ENCODE peak calls at places on chromosomes 16 and 17, in eight cellular contexts. O, V, Q, D, P, N, X and R are unnamed samples.

GRCh38 chr16:85978291-85978775 is 79.4 kb downstream of the IRF8 start:
- DNase-seq in X (peak), P (no peak), Q (no peak), N (no peak), O (no peak), D (no peak), V (no peak), R (no peak)

GRCh38 chr16:86252596-86252995 is 257.7 kb upstream of the FOXF1 start:
- DNase-seq in X (no peak), O (no peak), D (no peak), N (no peak), Q (no peak), V (no peak), P (no peak), R (no peak)

GRCh38 chr17:35051579-35052239 is 11.8 kb downstream of the RFFL start:
- DNase-seq in N (no peak), P (no peak), Q (no peak), O (no peak), X (no peak), V (no peak), D (no peak), R (no peak)

GRCh38 chr17:32341857-32342602 is at the start of gene C17orf75:
- DNase-seq in P (peak), Q (peak), X (peak), D (peak), V (peak), O (peak), N (peak), R (peak)

GRCh38 chr16:35596467-35596866 is 2137.1 kb downstream of the TP53TG3F start:
- DNase-seq in D (no peak), O (no peak), X (no peak), V (no peak), N (no peak), Q (no peak), P (no peak), R (no peak)

GRCh38 chr16:79402356-79402755 is 198.2 kb downstream of the MAF start:
- DNase-seq in N (no peak), O (no peak), Q (no peak), P (no peak), D (no peak), X (peak), V (no peak), R (no peak)

GRCh38 chr17:82795615-82796014 is 43.8 kb downstream of the TBCD start:
- DNase-seq in V (no peak), N (no peak), X (peak), Q (peak), D (no peak), P (no peak), O (no peak), R (no peak)

GRCh38 chr17:61897548-61898180 is 30.1 kb downstream of the INTS2 start:
- DNase-seq in Q (no peak), O (no peak), V (no peak), D (no peak), X (no peak), P (no peak), N (no peak), R (no peak)

GRCh38 chr17:4566785-4567184 is 6.4 kb upstream of the GGT6 start:
- DNase-seq in X (no peak), O (no peak), D (peak), V (no peak), Q (peak), P (peak), N (peak), R (peak)

GRCh38 chr17:7748098-7748775 is 30.7 kb downstream of the DNAH2 start:
- DNase-seq in Q (no peak), D (no peak), X (no peak), N (no peak), O (no peak), V (no peak), P (peak), R (no peak)

GRCh38 chr16:10607157-10607556 is 26.8 kb upstream of the EMP2 start:
- DNase-seq in D (no peak), V (no peak), N (no peak), X (no peak), O (no peak), Q (no peak), P (no peak), R (no peak)

GRCh38 chr17:75693500-75694481 is 26.7 kb downstream of the SAP30BP start:
- DNase-seq in V (peak), Q (peak), O (no peak), X (peak), P (no peak), D (no peak), N (peak), R (no peak)

GRCh38 chr16:74431516-74431915 is 10.2 kb upstream of the CLEC18B start:
- DNase-seq in Q (no peak), P (no peak), D (no peak), N (no peak), X (no peak), O (no peak), V (no peak), R (no peak)

GRCh38 chr16:14307059-14307531 is 236.0 kb downstream of the MRTFB start:
- DNase-seq in N (no peak), Q (no peak), O (no peak), P (no peak), X (no peak), D (no peak), V (no peak), R (no peak)